ENCODE peak calls at places on chromosomes 7 and 10, in seven cellular contexts. R is OCI-LY7, G is fibroblast of pulmonary artery, A is transverse colon, J is retinal pigment epithelial cell, U is A673, W is neuronal stem cell. M is an unnamed sample.

GRCh38 chr10:33832124-33832787 is 497.8 kb upstream of the NRP1 start:
- DNase-seq in R (no peak), G (no peak), A (no peak), J (no peak), U (no peak), W (no peak), M (no peak)

GRCh38 chr10:110336111-110336721 is 31.5 kb upstream of the SMNDC1 start:
- DNase-seq in R (no peak), G (peak), A (no peak), J (no peak), U (peak), W (peak), M (peak)

GRCh38 chr7:31493714-31494181 is 20.1 kb upstream of the ITPRID1 start:
- DNase-seq in R (no peak), G (peak), A (peak), J (peak), U (peak), W (no peak), M (peak)

GRCh38 chr7:111083423-111083822 is 7.5 kb upstream of the LRRN3 start:
- DNase-seq in R (no peak), G (peak), A (no peak), J (no peak), U (no peak), W (no peak), M (no peak)

GRCh38 chr10:79060641-79061255 is 8.0 kb upstream of the ZMIZ1 start:
- DNase-seq in R (no peak), G (no peak), A (peak), J (no peak), U (no peak), W (no peak), M (no peak)

GRCh38 chr10:48503293-48503911 is 101.5 kb downstream of the ARHGAP22 start:
- DNase-seq in R (no peak), G (no peak), A (no peak), J (no peak), U (no peak), W (no peak), M (no peak)

GRCh38 chr10:98134117-98134430 is 383 bp upstream of the R3HCC1L start:
- DNase-seq in R (no peak), G (no peak), A (no peak), J (no peak), U (no peak), W (peak), M (no peak)

GRCh38 chr7:117127585-117128168 is 174.4 kb downstream of the ST7 start:
- DNase-seq in R (peak), G (peak), A (peak), J (no peak), U (peak), W (peak), M (peak)

GRCh38 chr10:8060704-8061121 is 6.2 kb downstream of the GATA3 start:
- DNase-seq in R (no peak), G (no peak), A (no peak), J (no peak), U (no peak), W (peak), M (peak)

GRCh38 chr7:150735596-150736358 is 1.4 kb upstream of the GIMAP5 start:
- DNase-seq in R (no peak), G (no peak), A (no peak), J (no peak), U (no peak), W (no peak), M (no peak)

GRCh38 chr7:150738092-150739044 is 1.1 kb downstream of the GIMAP5 start:
- DNase-seq in R (no peak), G (no peak), A (no peak), J (no peak), U (no peak), W (no peak), M (peak)

GRCh38 chr7:150736864-150737263 is 354 bp upstream of the GIMAP5 start:
- DNase-seq in R (no peak), G (no peak), A (no peak), J (no peak), U (no peak), W (no peak), M (no peak)

GRCh38 chr7:150739045-150739432 is 1.8 kb downstream of the GIMAP5 start:
- DNase-seq in R (no peak), G (no peak), A (no peak), J (no peak), U (no peak), W (no peak), M (no peak)

DNA sequence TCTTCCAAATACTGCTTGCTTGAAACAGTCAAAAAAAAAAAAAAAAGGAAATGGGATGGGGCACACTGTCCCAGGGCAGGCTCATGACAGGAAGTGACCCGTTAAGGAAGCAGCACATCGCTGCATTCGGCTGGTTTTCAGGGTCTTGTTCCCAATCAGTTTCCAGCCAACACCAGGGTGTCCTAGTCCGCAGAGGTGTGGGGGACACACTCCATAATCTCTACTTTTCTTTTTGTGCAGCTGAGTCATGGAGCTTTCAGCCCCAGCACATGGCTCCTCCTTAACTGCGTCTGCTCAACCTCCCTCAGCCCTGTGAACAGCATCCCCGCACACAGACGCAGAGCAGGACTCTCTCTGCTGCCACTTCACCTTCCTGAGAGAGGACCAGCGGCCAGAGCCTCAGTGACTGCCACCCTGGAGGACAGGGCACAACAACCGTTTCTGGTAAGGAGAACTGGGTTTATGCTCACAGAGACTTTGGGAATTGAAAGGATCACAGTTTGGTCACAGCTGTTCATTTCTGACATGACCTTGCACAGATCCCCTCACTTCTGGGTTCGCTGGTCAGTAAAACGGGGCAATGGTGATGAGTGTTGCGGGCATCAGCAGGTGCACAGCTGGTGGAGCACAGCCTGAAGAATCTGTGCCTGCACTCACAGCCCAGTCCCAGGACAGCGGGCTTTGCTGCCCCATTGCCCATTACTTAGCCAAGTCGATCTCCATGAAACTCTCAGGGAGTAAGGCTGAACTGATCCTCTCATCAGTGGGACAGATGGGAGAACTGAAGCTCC is at the start of gene GIMAP5:
- DNase-seq in R (no peak), G (no peak), A (no peak), J (no peak), U (no peak), W (no peak), M (no peak)
- H3K4me3 ChIP-seq in R (no peak), G (no peak), A (no peak), J (no peak), U (no peak), W (no peak), M (no peak)

GRCh38 chr10:91596821-91597396 is 36.0 kb downstream of the PPP1R3C start:
- DNase-seq in R (no peak), G (peak), A (no peak), J (peak), U (peak), W (no peak), M (peak)
- H3K4me3 ChIP-seq in R (no peak), G (no peak), A (no peak), J (no peak), U (no peak), W (no peak), M (no peak)

GRCh38 chr7:131553906-131554305 is 2.5 kb downstream of the PODXL start:
- DNase-seq in R (no peak), G (no peak), A (no peak), J (no peak), U (no peak), W (no peak), M (no peak)
- H3K4me3 ChIP-seq in R (no peak), G (no peak), A (no peak), J (no peak), U (no peak), W (peak), M (no peak)

GRCh38 chr10:100997364-100998182 is 2.0 kb upstream of the LZTS2 start:
- DNase-seq in R (peak), G (peak), A (peak), J (no peak), U (peak), W (peak), M (peak)
- H3K4me3 ChIP-seq in R (peak), G (peak), A (peak), J (peak), U (peak), W (peak), M (peak)

DNA sequence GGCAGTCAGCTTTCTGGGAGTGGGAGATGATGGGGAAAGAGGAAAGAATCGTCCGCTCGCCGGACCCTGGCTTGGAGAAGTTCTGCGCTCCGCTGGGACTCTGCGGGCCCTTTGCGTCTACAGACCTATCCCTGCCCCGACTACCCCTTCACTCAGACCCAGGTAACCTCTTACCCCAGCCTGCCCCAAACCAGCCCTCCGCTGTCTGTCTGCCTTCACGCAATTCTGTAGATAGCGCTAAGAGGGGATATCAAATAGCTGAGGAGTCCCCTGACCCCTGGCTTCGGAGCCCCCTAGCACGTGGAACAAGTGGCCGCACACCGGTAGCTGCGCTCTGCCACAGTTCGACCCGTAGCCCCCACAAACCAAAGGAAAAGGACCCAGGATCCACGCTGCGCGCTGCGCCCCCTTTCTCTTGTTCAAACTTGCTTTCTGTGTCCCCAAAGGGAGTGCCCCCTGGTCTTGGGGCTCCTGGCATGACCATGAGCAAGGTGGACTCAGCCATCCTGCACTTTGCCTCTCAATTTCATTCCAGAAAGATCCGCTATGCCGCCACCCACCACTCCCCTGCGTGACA is 7.0 kb downstream of the HOXA4 start:
- DNase-seq in R (no peak), G (no peak), A (no peak), J (no peak), U (no peak), W (no peak), M (no peak)
- H3K4me3 ChIP-seq in R (no peak), G (no peak), A (no peak), J (no peak), U (no peak), W (no peak), M (peak)

GRCh38 chr10:72831696-72832355 is 61.7 kb upstream of the OIT3 start:
- DNase-seq in R (no peak), G (peak), A (no peak), J (no peak), U (no peak), W (no peak), M (no peak)
- H3K4me3 ChIP-seq in R (no peak), G (peak), A (no peak), J (no peak), U (no peak), W (no peak), M (no peak)

GRCh38 chr10:132518572-132519381 is 18.8 kb upstream of the INPP5A start:
- DNase-seq in R (no peak), G (no peak), A (peak), J (no peak), U (no peak), W (no peak), M (no peak)
- H3K4me3 ChIP-seq in R (no peak), G (no peak), A (no peak), J (no peak), U (no peak), W (no peak), M (no peak)

GRCh38 chr10:103915794-103916193 is 2.2 kb downstream of the STN1 start:
- DNase-seq in R (no peak), G (no peak), A (peak), J (no peak), U (no peak), W (no peak), M (no peak)

GRCh38 chr10:103916254-103916653 is 1.7 kb downstream of the STN1 start:
- DNase-seq in R (no peak), G (peak), A (no peak), J (no peak), U (no peak), W (no peak), M (peak)

GRCh38 chr10:103910442-103911000 is 7.5 kb downstream of the STN1 start:
- DNase-seq in R (no peak), G (no peak), A (no peak), J (peak), U (no peak), W (no peak), M (no peak)

GRCh38 chr10:103912759-103913158 is 5.2 kb downstream of the STN1 start:
- DNase-seq in R (no peak), G (no peak), A (no peak), J (no peak), U (no peak), W (no peak), M (no peak)

DNA sequence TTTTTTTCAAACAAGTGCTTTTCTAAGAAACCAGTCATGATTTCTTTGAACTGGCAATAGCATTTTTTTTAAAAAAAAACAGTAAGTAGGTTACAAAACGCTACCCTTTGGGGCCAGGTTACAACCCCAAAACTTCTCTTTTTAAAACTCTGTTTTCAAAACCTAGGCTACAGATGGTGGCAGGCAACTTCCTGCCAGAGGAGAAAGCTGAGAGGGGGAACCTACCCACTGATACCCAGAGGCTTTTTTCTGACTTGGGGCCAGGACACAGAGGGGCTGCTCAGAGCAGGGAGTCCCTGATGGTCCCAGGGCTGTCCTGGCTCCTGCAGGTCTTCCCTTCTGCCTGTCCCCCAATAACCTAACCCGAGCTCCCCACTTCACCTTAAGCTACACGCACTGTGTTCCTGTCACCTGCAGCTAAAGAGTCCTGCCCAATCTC is 6.9 kb downstream of the STN1 start:
- DNase-seq in R (peak), G (no peak), A (no peak), J (no peak), U (no peak), W (no peak), M (no peak)
- H3K4me3 ChIP-seq in R (no peak), G (no peak), A (no peak), J (no peak), U (no peak), W (no peak), M (no peak)